ENCODE peak calls at places on chromosomes 12 and 14, in four cellular contexts. H, Z, T and E are unnamed samples.

GRCh38 chr12:60100150-60100549 is 504.3 kb downstream of the SLC16A7 start:
- DNase-seq in H (no peak), Z (no peak), T (no peak), E (no peak)

GRCh38 chr12:124762791-124763593 is 100.7 kb downstream of the SCARB1 start:
- DNase-seq in H (no peak), Z (no peak), T (no peak), E (no peak)

GRCh38 chr14:92500491-92500941 is 13.1 kb upstream of the RIN3 start:
- DNase-seq in H (no peak), Z (no peak), T (peak; percentile 41), E (no peak)

GRCh38 chr12:2877959-2878732 is 1.1 kb downstream of the RHNO1 start:
- DNase-seq in H (no peak), Z (no peak), T (peak; percentile 78), E (no peak)

GRCh38 chr12:108289342-108290131 is 49.6 kb downstream of the CMKLR1 start:
- DNase-seq in H (no peak), Z (no peak), T (no peak), E (no peak)

GRCh38 chr12:116123511-116124258 is 153.8 kb downstream of the MED13L start:
- DNase-seq in H (no peak), Z (no peak), T (peak; percentile 86), E (no peak)

GRCh38 chr14:69582207-69582606 is 7.5 kb upstream of the CCDC177 start:
- DNase-seq in H (no peak), Z (no peak), T (no peak), E (no peak)

GRCh38 chr12:93089805-93090569 is 160.9 kb upstream of the EEA1 start:
- DNase-seq in H (no peak), Z (peak; percentile 89), T (no peak), E (peak; percentile 85)

GRCh38 chr12:119505001-119505400 is 88.6 kb upstream of the TMEM233 start:
- DNase-seq in H (no peak), Z (peak; percentile 32), T (no peak), E (no peak)

GRCh38 chr12:5612556-5613421 is 180.9 kb downstream of the NTF3 start:
- DNase-seq in H (no peak), Z (no peak), T (no peak), E (no peak)

GRCh38 chr12:47686645-47687240 is 19.1 kb downstream of the RPAP3 start:
- DNase-seq in H (no peak), Z (peak; percentile 18), T (peak; percentile 40), E (no peak)

GRCh38 chr12:64318605-64319004 is 72.0 kb downstream of the C12orf56 start:
- DNase-seq in H (peak; percentile 65), Z (no peak), T (no peak), E (no peak)

GRCh38 chr12:104676636-104677035 is 219.9 kb downstream of the CHST11 start:
- DNase-seq in H (no peak), Z (no peak), T (no peak), E (no peak)

GRCh38 chr14:68701001-68701741 is 91.7 kb downstream of the ZFP36L1 start:
- DNase-seq in H (no peak), Z (no peak), T (no peak), E (no peak)

GRCh38 chr12:46332260-46332659 is 40.3 kb downstream of the SLC38A2 start:
- DNase-seq in H (no peak), Z (no peak), T (no peak), E (no peak)

GRCh38 chr12:14803830-14804160 is 325 bp downstream of the C12orf60 start:
- DNase-seq in H (no peak), Z (peak; percentile 2), T (no peak), E (no peak)

GRCh38 chr14:34420547-34421150 is 41.4 kb downstream of the SPTSSA start:
- DNase-seq in H (no peak), Z (no peak), T (peak; percentile 67), E (no peak)

GRCh38 chr12:109153711-109154434 is 37.5 kb downstream of the ACACB start:
- DNase-seq in H (peak; percentile 32), Z (no peak), T (peak; percentile 51), E (no peak)

GRCh38 chr12:121678721-121679300 is 9.4 kb upstream of the MORN3 start:
- DNase-seq in H (no peak), Z (no peak), T (no peak), E (no peak)

GRCh38 chr12:81626406-81626805 is 132.7 kb downstream of the PPFIA2 start:
- DNase-seq in H (no peak), Z (no peak), T (no peak), E (no peak)

GRCh38 chr14:68787235-68787727 is 5.6 kb downstream of the ZFP36L1 start:
- DNase-seq in H (no peak), Z (no peak), T (peak; percentile 16), E (no peak)

GRCh38 chr14:74237441-74237840 is 1.8 kb upstream of the VSX2 start:
- DNase-seq in H (no peak), Z (no peak), T (no peak), E (no peak)

GRCh38 chr12:73935817-73936216 is 601.8 kb upstream of the ATXN7L3B start:
- DNase-seq in H (no peak), Z (peak; percentile 24), T (peak; percentile 25), E (no peak)

GRCh38 chr14:100067971-100068959 is 3.0 kb downstream of the EVL start:
- DNase-seq in H (no peak), Z (peak; percentile 21), T (no peak), E (peak; percentile 54)

GRCh38 chr14:73489481-73490175 is 1.1 kb upstream of the RIOX1 start:
- DNase-seq in H (no peak), Z (no peak), T (no peak), E (no peak)

GRCh38 chr12:22631863-22632463 is 7.0 kb downstream of the ETNK1 start:
- DNase-seq in H (no peak), Z (no peak), T (no peak), E (no peak)

GRCh38 chr14:102028733-102029132 is 58.1 kb downstream of the HSP90AA1 start:
- DNase-seq in H (no peak), Z (no peak), T (no peak), E (no peak)

DNA sequence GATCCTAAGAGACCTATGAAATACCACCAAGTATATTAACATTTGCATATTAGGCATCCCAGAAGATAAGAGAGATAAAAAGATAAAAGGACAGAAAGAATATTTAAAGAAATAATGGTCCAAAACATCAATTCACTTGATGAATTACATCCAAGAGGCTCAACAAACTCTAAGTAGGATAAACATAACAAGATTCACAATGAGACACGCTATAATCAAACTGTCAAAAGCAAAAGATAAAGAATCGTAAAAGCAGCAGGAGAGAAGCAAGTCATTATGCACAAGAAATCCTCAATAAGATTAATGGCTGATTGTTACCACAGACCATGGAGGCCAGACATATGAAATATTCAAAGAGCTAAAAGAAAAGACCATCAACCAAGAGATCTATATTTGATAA is 79.6 kb downstream of the PLCZ1 start:
- DNase-seq in H (no peak), Z (no peak), T (no peak), E (no peak)
- TF ChIP-seq CTCF in H (no peak), Z (no peak), T (no peak), E (no peak)

DNA sequence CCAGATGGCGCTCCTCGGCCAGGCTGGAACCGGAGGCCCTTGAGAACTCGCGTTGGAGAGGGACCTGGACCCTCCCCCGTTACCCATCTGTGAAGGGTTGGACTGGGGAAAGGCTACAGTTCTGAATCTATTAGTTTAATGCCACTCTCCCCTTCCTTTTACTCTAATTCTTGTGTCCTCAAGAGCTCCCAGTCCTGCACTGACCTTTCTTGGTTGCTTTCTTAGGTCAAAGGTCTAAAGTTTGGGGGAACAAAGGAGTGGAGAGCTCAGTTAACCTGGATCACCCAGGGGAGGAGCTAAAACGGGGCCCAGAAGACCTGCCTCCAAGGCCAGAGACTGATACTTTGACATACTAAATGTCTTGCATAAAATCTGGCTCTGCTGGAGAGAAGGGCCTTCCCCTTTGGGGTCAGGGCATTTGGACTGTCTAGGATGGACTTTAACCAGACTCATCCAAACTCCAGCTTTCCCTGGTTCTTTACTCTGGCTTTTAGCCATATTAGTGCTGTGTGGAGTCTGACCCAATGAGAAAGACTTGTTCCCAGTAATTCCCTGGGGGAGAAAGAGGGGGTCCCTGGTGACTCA is 923 bp upstream of the MLF2 start:
- DNase-seq in H (no peak), Z (no peak), T (no peak), E (no peak)
- TF ChIP-seq CTCF in H (no peak), Z (peak; percentile 95), T (no peak), E (peak; percentile 94)

DNA sequence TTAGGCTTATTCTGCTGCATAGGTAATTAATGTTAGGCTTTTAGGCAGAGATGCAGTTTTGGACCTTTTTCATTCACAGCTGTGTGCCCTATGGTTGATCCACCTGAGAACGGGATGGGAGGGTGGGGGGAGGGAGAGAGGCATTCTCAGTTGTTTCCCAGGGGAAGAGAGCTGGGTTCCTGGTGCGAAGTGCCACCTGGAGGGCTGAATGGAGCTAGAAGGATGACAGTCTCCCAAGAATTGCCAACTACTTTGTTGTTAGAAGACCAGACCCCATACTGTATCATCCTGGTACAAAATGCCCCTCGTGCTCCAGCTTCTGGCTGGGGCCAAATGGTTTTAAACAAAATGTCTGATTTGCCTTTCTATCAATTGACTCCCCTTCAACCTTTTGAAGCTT is 154.3 kb downstream of the APAF1 start:
- DNase-seq in H (no peak), Z (peak; percentile 2), T (no peak), E (no peak)
- TF ChIP-seq CTCF in H (no peak), Z (no peak), T (no peak), E (no peak)

GRCh38 chr12:110543965-110544364 is 39.2 kb downstream of the PPTC7 start:
- DNase-seq in H (no peak), Z (no peak), T (no peak), E (no peak)
- TF ChIP-seq CTCF in H (no peak), Z (no peak), T (no peak), E (no peak)

DNA sequence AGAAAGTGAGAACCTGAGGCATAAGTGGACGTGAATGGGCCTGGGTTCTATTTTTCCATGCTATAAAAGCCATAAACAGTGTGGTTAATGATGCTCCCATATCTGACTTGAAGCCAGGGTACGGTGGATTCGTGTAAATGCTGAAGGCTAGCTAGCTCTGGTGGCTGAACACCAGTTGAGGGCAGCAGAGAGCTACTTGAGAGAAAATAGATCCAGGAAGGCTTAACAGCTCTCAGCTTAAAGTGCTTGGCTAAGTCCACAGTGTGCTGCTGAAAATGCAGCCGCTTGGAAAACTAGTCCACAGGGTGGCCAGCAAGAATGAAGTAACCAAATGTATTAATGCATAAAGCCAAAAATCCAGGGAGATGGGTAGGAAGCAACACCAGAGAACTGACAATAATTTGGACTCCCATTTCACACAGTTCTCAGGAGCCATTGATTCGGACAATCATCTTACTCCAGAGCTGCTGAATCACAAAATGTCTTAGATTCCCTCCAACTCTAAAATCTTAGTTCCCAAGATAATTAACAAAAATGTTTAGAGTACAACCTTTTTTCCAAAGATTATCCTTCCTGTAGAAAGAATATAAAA is 15.0 kb upstream of the FOXG1 start:
- DNase-seq in H (peak; percentile 50), Z (peak; percentile 7), T (peak; percentile 85), E (no peak)
- TF ChIP-seq CTCF in H (no peak), Z (peak; percentile 31), T (peak; percentile 85), E (peak; percentile 79)